ENCODE peak calls at places on chromosome 12, in four cellular contexts. R is psoas muscle, C is aorta, F is transverse colon. X is an unnamed sample. For H3K36me3, the result is how much of the 10 kb centered on the place peaks cover.

GRCh38 chr12:21941522-21942376 is 523 bp upstream of the ABCC9 start:
- DNase-seq in R (peak), C (peak), F (peak), X (no peak)

GRCh38 chr12:1107669-1108068 is 116.6 kb downstream of the ERC1 start:
- DNase-seq in R (no peak), C (no peak), F (no peak), X (no peak)

GRCh38 chr12:3207174-3207573 is 130.0 kb downstream of the TSPAN9 start:
- DNase-seq in R (no peak), C (no peak), F (no peak), X (no peak)

GRCh38 chr12:9668141-9669018 is 1.1 kb upstream of the CLEC2D start:
- DNase-seq in R (no peak), C (no peak), F (no peak), X (no peak)

GRCh38 chr12:101050631-101051030 is 159.4 kb downstream of the SLC5A8 start:
- DNase-seq in R (no peak), C (no peak), F (no peak), X (no peak)

GRCh38 chr12:57241556-57242310 is 9.3 kb downstream of the STAC3 start:
- DNase-seq in R (peak), C (no peak), F (no peak), X (no peak)

GRCh38 chr12:29073631-29074239 is 75.3 kb upstream of the FAR2 start:
- DNase-seq in R (no peak), C (no peak), F (no peak), X (no peak)

GRCh38 chr12:42407306-42407705 is 81.3 kb downstream of the PPHLN1 start:
- DNase-seq in R (no peak), C (no peak), F (no peak), X (no peak)

GRCh38 chr12:11822071-11822818 is 172.8 kb downstream of the ETV6 start:
- DNase-seq in R (no peak), C (no peak), F (peak), X (peak)

GRCh38 chr12:1594045-1594294 is 411 bp downstream of the FBXL14 start:
- DNase-seq in R (peak), C (peak), F (peak), X (no peak)

GRCh38 chr12:49014547-49014946 is 4.0 kb downstream of the PRKAG1 start:
- DNase-seq in R (no peak), C (no peak), F (no peak), X (no peak)

GRCh38 chr12:79555006-79555925 is 135.5 kb downstream of the PAWR start:
- DNase-seq in R (no peak), C (no peak), F (no peak), X (no peak)

GRCh38 chr12:68823711-68824110 is 15.7 kb downstream of the MDM2 start:
- DNase-seq in R (no peak), C (no peak), F (no peak), X (no peak)

GRCh38 chr12:121608301-121608700 is 18.0 kb upstream of the ORAI1 start:
- DNase-seq in R (no peak), C (no peak), F (no peak), X (no peak)

GRCh38 chr12:67697443-67697842 is 48.9 kb downstream of the DYRK2 start:
- DNase-seq in R (no peak), C (no peak), F (no peak), X (no peak)

GRCh38 chr12:108884116-108885012 is 4.5 kb downstream of the DAO start:
- DNase-seq in R (peak), C (peak), F (peak), X (peak)

GRCh38 chr12:52918351-52918750 is 13.5 kb upstream of the KRT8 start:
- DNase-seq in R (no peak), C (no peak), F (no peak), X (no peak)

DNA sequence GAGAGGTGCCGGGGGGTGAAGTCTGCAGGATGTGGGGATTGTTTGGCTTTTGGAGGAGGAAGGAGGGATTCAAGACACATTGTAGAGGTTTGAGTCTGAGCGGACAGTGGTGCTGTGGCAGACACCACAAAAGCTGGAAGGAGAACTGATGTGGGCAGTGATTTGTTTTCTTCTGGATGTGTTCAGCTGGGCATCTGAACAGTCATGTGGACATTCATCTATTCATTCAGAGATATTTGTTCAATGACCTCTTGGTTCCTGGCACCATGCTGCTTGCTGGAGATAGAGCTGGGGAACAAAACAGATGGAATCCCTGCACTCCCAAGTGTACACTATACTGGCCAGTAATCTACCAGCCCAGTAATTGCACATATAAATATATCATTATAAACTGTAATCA is 64.0 kb downstream of the PTPN11 start:
- DNase-seq in R (no peak), C (no peak), F (no peak), X (no peak)
- H3K36me3 ChIP-seq in R (under half), C (under half), F (under half), X (under half)

DNA sequence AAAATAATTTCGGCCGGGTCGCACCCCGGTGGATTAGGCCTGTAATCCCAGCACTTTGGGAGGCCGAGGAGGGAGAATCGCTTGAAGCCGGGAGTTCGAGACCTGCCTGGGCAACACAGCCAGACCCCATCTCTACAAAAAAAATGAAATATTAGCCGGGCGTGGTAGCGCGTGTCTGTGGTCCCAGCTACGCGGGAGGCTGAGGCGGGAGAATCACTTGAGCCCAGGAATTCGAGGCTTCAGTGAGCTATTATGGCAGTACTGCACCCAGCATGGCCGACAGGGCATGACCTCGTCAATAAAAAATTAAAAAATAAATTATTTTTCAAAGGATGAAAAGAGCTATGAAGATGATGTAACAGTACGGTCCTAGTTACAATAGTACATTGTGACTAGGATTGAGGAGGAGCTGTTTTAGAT is 523 bp downstream of the GTF2H3 start:
- DNase-seq in R (no peak), C (no peak), F (no peak), X (no peak)
- H3K27ac ChIP-seq in R (peak), C (peak), F (peak), X (peak)

GRCh38 chr12:6584293-6584692 is 16.2 kb upstream of the NOP2 start:
- DNase-seq in R (no peak), C (no peak), F (no peak), X (no peak)
- H3K36me3 ChIP-seq in R (under half), C (under half), F (under half), X (half or more)

GRCh38 chr12:14773685-14774073 is 29.6 kb downstream of the WBP11 start:
- DNase-seq in R (no peak), C (peak), F (no peak), X (no peak)

GRCh38 chr12:14776236-14776959 is 26.9 kb downstream of the WBP11 start:
- DNase-seq in R (no peak), C (no peak), F (no peak), X (no peak)

GRCh38 chr12:14774074-14774943 is 29.0 kb downstream of the WBP11 start:
- DNase-seq in R (peak), C (peak), F (peak), X (peak)

GRCh38 chr12:14775652-14776020 is 27.6 kb downstream of the WBP11 start:
- DNase-seq in R (no peak), C (no peak), F (no peak), X (no peak)

GRCh38 chr12:14774944-14775651 is 28.2 kb downstream of the WBP11 start:
- DNase-seq in R (peak), C (peak), F (peak), X (peak)
- H3K27ac ChIP-seq in R (peak), C (peak), F (peak), X (peak)

GRCh38 chr12:56103066-56103711 is 1.2 kb upstream of the PA2G4 start:
- DNase-seq in R (no peak), C (no peak), F (no peak), X (no peak)

GRCh38 chr12:56103823-56104108 is 593 bp upstream of the PA2G4 start:
- DNase-seq in R (no peak), C (no peak), F (no peak), X (no peak)

GRCh38 chr12:56104109-56104814 is at the start of gene PA2G4:
- DNase-seq in R (peak), C (peak), F (peak), X (peak)

GRCh38 chr12:56101045-56101444 is 3.3 kb upstream of the PA2G4 start:
- DNase-seq in R (peak), C (no peak), F (no peak), X (no peak)

GRCh38 chr12:56102683-56103065 is 1.7 kb upstream of the PA2G4 start:
- DNase-seq in R (no peak), C (no peak), F (no peak), X (no peak)
- H3K36me3 ChIP-seq in R (under half), C (under half), F (under half), X (under half)

DNA sequence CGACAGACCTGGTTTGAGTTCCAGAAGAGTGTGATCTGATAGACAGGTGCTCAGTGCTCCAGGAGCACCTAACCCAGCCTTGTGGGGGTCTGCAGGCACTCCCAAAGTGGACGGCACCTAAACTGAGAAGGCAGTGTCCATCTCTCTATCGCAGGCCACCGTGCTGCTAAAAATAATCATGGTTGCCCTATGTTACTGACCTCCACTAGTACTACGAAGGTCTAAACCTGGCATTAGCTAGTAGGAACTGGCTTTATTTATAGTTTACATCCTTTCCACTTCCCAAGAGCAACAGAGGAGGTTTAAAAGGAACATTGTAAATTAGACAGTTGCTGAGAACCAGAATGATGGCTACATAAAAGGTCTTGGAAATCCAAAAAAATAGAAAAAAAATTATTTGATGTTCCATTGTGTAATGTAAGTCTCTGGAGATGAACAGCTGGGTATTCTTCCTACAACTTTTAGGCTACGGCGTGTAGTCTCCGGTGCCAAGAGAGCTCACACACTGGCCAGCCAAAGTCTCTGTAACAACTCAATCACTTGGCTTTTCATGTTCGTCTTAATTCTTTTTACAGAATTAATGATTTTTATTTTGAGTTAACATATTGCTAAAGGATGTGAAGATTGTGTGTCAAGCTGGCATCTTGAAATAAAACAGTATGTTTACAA is 27.3 kb downstream of the PPFIBP1 start:
- DNase-seq in R (no peak), C (no peak), F (no peak), X (no peak)
- H3K27ac ChIP-seq in R (peak), C (peak), F (peak), X (no peak)

GRCh38 chr12:87758271-87758670 is 270.9 kb downstream of the C12orf50 start:
- DNase-seq in R (no peak), C (no peak), F (no peak), X (no peak)

GRCh38 chr12:87756721-87757120 is 272.5 kb downstream of the C12orf50 start:
- DNase-seq in R (no peak), C (no peak), F (no peak), X (no peak)

GRCh38 chr12:87766044-87766443 is 263.2 kb downstream of the C12orf50 start:
- DNase-seq in R (no peak), C (no peak), F (no peak), X (no peak)

GRCh38 chr12:87756111-87756510 is 273.1 kb downstream of the C12orf50 start:
- DNase-seq in R (no peak), C (no peak), F (no peak), X (no peak)

GRCh38 chr12:87760943-87761342 is 268.3 kb downstream of the C12orf50 start:
- DNase-seq in R (no peak), C (no peak), F (no peak), X (no peak)
- H3K36me3 ChIP-seq in R (under half), C (under half), F (under half), X (under half)

DNA sequence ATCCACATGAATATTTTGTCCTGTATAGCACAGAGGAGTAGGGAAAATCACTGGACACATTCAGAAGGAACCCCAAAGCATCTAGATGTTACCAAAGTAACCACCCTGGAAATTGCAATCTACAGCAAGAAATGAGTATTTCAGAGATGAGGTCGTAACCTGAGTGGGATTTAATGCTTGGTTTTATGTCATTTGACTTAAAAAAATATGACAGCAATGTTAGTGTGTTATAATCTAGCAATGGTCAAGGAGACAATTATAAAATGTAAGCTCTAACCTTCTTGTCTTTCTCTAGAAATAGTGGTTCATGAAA is 256.6 kb downstream of the NAV3 start:
- DNase-seq in R (no peak), C (no peak), F (no peak), X (no peak)
- H3K27ac ChIP-seq in R (no peak), C (no peak), F (no peak), X (no peak)

X was measured in CD8-positive, alpha-beta T cell.